ENCODE peak calls at places on chromosomes 7 and 10, in six cellular contexts. Z is psoas muscle, I is endodermal cell, L is lung, Y is heart right ventricle, P is neuronal stem cell. E is an unnamed sample.
A peak's percentile ranks its signal among the peaks of the same experiment; 100 is the strongest.

GRCh38 chr7:96989241-96989858 is 16.0 kb upstream of the DLX6 start:
- DNase-seq in Y (no peak), L (no peak), Z (no peak), I (peak; percentile 74), P (peak; percentile 15), E (no peak)

GRCh38 chr10:42885491-42886270 is 103.1 kb downstream of the BMS1 start:
- DNase-seq in P (no peak), Z (no peak), Y (no peak), I (peak; percentile 19), L (peak; percentile 18), E (no peak)

GRCh38 chr7:148978091-148978490 is 50.2 kb downstream of the PDIA4 start:
- DNase-seq in P (no peak), L (no peak), Z (peak; percentile 3), Y (no peak), I (no peak), E (no peak)

GRCh38 chr7:119482209-119482608 is 790.8 kb upstream of the KCND2 start:
- DNase-seq in P (peak; percentile 17), L (no peak), I (peak; percentile 85), Z (no peak), Y (no peak), E (peak; percentile 21)

GRCh38 chr7:91128574-91129348 is 135.5 kb upstream of the FZD1 start:
- DNase-seq in L (no peak), Z (no peak), P (no peak), I (peak; percentile 51), Y (no peak), E (peak; percentile 58)

GRCh38 chr10:33349273-33349672 is 14.8 kb upstream of the NRP1 start:
- DNase-seq in L (no peak), Z (no peak), Y (no peak), I (no peak), P (no peak), E (no peak)

GRCh38 chr7:27124979-27125689 is 5.4 kb downstream of the HOXA4 start:
- DNase-seq in Y (no peak), I (no peak), L (no peak), Z (no peak), P (no peak), E (no peak)

GRCh38 chr7:78530351-78530750 is 731.8 kb downstream of the PHTF2 start:
- DNase-seq in P (no peak), Y (no peak), L (no peak), Z (no peak), I (no peak), E (peak; percentile 66)

GRCh38 chr7:108157606-108158330 is 27.6 kb upstream of the LAMB4 start:
- DNase-seq in Z (no peak), P (no peak), I (no peak), Y (no peak), L (no peak), E (no peak)

GRCh38 chr10:93149761-93150160 is 76.1 kb downstream of the CYP26A1 start:
- DNase-seq in L (no peak), Y (no peak), Z (no peak), P (no peak), I (no peak), E (no peak)

GRCh38 chr10:28815681-28816080 is 138.4 kb downstream of the BAMBI start:
- DNase-seq in Z (no peak), P (no peak), I (peak; percentile 16), Y (no peak), L (no peak), E (no peak)

GRCh38 chr10:18504161-18504560 is 147.2 kb downstream of the NSUN6 start:
- DNase-seq in L (no peak), P (no peak), Z (no peak), Y (no peak), I (no peak), E (no peak)

GRCh38 chr7:6258440-6259182 is 13.8 kb downstream of the CYTH3 start:
- DNase-seq in I (no peak), L (no peak), P (no peak), Z (no peak), Y (no peak), E (peak; percentile 93)

GRCh38 chr7:1340031-1340430 is 107.4 kb downstream of the UNCX start:
- DNase-seq in P (no peak), Y (no peak), I (no peak), Z (no peak), L (no peak), E (no peak)

GRCh38 chr7:14436878-14437277 is 447.4 kb upstream of the ETV1 start:
- DNase-seq in Y (no peak), Z (no peak), P (no peak), L (no peak), I (no peak), E (no peak)

GRCh38 chr10:24196426-24197039 is 12.4 kb upstream of the KIAA1217 start:
- DNase-seq in L (peak; percentile 82), Y (peak; percentile 87), P (peak; percentile 80), I (peak; percentile 94), Z (peak; percentile 85), E (peak; percentile 83)

GRCh38 chr10:36195364-36195763 is 553.3 kb upstream of the FZD8 start:
- DNase-seq in Z (no peak), P (no peak), L (no peak), I (no peak), Y (no peak), E (no peak)

GRCh38 chr7:14762552-14762951 is 140.0 kb downstream of the DGKB start:
- DNase-seq in Z (no peak), Y (no peak), P (no peak), L (no peak), I (no peak), E (no peak)

GRCh38 chr7:51103718-51104117 is 212.9 kb downstream of the COBL start:
- DNase-seq in L (no peak), Y (no peak), Z (no peak), P (no peak), I (no peak), E (no peak)

GRCh38 chr10:103828587-103829186 is 26.7 kb downstream of the SH3PXD2A start:
- DNase-seq in I (no peak), L (no peak), P (no peak), Z (no peak), Y (no peak), E (no peak)

GRCh38 chr10:60123172-60123571 is 216.8 kb upstream of the CCDC6 start:
- DNase-seq in I (no peak), P (no peak), L (no peak), Y (no peak), Z (no peak), E (peak; percentile 34)

DNA sequence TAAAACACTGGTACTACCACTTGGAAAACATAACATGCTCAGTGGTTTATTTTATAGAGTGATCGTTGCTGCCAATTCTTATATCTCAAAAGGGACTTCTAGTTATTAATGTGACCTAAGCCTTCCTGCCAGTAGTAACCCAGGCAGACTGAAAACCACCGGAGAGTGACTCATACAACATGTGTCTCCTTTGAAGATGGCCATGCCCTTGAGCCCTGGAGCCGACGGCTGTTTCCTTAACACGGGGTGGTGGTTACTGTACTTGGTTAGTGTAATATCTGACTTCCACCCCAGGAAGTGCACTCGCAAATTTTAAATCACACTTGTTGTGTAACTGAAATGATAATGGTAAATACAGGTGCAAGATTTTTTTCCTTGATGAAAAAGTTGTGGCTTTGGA is 30.5 kb downstream of the JAKMIP3 start:
- DNase-seq in I (no peak), P (no peak), Z (no peak), Y (no peak), L (no peak), E (no peak)
- H3K4me1 ChIP-seq in I (peaks cover 8% of the 10 kb centered on the region), P (no peaks in the 10 kb centered on the region), Z (no peaks in the 10 kb centered on the region), Y (no peaks in the 10 kb centered on the region), L (no peaks in the 10 kb centered on the region), E (no peaks in the 10 kb centered on the region)

DNA sequence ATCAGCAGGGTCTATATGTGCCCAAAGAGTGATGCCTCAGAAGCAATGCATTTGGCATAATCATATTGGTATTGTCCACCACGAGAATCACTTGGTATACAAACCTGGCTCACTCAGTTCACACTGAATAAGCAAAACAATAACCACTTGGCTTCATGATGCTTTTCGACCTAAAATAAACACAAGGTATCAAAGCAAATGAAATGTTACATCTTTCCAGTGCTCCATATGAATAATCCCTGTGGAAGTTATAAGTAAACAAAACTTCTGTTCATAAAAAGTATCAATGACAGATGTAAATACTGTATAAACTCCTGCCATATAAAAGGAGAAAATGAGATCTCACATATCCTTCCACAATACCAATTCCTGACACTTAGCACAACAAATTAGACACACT is 29.8 kb upstream of the EBLN1 start:
- DNase-seq in Y (no peak), L (no peak), I (no peak), Z (no peak), P (no peak), E (no peak)
- H3K4me1 ChIP-seq in Y (peaks cover 3% of the 10 kb centered on the region), L (no peaks in the 10 kb centered on the region), I (no peaks in the 10 kb centered on the region), Z (peaks cover 4% of the 10 kb centered on the region), P (peaks cover 2% of the 10 kb centered on the region), E (peaks cover 22% of the 10 kb centered on the region)

DNA sequence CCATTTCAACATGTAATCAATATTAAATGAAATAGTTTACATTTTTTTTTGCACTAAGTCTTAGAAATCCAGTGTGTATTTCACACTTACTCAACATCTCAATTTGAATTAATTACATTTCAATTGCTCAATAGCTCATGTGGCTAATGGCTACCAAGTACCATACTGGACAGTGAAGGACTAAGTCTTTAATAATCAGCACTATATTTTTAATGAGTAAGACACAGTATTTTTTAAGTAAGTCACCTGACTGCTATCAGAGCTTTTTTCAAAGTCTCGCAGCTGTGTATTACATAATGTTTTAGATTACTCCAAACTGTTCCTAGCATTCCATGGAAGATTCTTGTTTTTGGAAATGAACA is 19.6 kb downstream of the WASL start:
- DNase-seq in Y (no peak), Z (no peak), L (no peak), I (no peak), P (no peak), E (no peak)
- H3K4me1 ChIP-seq in Y (peaks cover 28% of the 10 kb centered on the region), Z (peaks cover 42% of the 10 kb centered on the region), L (peaks cover 13% of the 10 kb centered on the region), I (peaks cover 3% of the 10 kb centered on the region), P (no peaks in the 10 kb centered on the region), E (peaks cover 23% of the 10 kb centered on the region)

GRCh38 chr10:86953747-86954680 is 3.4 kb downstream of the MMRN2 start:
- DNase-seq in Z (peak; percentile 73), P (no peak), Y (peak; percentile 87), I (peak; percentile 95), L (peak; percentile 34), E (peak; percentile 73)

GRCh38 chr10:86954681-86955500 is 2.5 kb downstream of the MMRN2 start:
- DNase-seq in L (no peak), Z (no peak), I (no peak), Y (no peak), P (no peak), E (no peak)

GRCh38 chr10:86956841-86957448 is 470 bp downstream of the MMRN2 start:
- DNase-seq in Z (no peak), Y (no peak), P (no peak), L (no peak), I (peak; percentile 49), E (no peak)

GRCh38 chr10:86956195-86956840 is 1.1 kb downstream of the MMRN2 start:
- DNase-seq in L (no peak), P (no peak), Y (no peak), I (peak; percentile 45), Z (no peak), E (no peak)

DNA sequence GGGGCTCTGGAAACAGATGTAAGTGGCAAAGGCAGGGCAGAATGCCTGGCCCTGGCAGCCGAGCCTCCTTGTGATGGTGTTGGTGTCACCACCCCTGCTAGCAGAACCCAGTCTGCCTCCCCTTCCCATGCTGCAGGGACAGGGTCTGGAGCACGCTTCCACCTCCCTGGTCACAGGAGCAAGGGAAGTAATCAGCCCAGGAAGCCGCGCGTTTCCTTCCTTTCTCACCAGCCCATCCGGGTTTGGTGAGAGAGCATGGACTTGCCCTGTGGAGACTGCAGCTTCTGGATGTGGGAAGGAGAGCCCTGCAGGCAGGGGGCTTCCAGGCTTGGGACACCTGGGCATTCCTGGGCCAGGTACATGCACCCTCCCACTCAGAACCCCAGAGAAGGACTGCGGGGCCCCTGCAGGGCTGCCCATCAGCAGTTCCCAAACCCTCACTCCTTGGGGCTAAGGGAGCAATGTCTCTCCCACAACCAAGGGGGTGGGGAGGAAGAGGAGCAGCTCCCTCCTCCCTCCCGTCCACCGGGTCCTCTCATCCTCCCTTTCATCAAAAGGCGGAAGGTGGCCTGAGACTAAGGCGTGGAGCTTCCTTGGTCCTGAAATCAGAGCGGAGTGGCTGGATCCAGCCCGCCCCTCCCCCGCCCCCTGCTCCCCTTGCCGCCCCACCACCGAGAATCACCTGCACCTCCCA is 1.8 kb downstream of the MMRN2 start:
- DNase-seq in I (peak; percentile 76), P (no peak), L (no peak), Z (peak; percentile 60), Y (peak; percentile 67), E (no peak)
- H3K4me1 ChIP-seq in I (peaks cover 15% of the 10 kb centered on the region), P (peaks cover 46% of the 10 kb centered on the region), L (no peaks in the 10 kb centered on the region), Z (no peaks in the 10 kb centered on the region), Y (peaks cover 78% of the 10 kb centered on the region), E (peaks cover 56% of the 10 kb centered on the region)

E was measured in adipocyte.